ENCODE peak calls at places on chromosome 11, in eight cellular contexts. One of them, this sample, is unnamed.
A peak's percentile ranks its signal among the peaks of the same experiment; 100 is the strongest.

GRCh38 chr11:75276696-75277095 is 36.1 kb downstream of the TPBGL start:
- DNase-seq in mucosa of descending colon: no peak
- DNase-seq in astrocyte of the spinal cord: no peak
- DNase-seq in psoas muscle: no peak
- DNase-seq in colonic mucosa: no peak
- DNase-seq in uterus: peak; percentile 4
- DNase-seq in aorta: peak; percentile 17
- DNase-seq in right lobe of liver: no peak
- DNase-seq in this sample: no peak

GRCh38 chr11:75505966-75506692 is 19.6 kb downstream of the GDPD5 start:
- DNase-seq in psoas muscle: no peak
- DNase-seq in colonic mucosa: no peak
- DNase-seq in astrocyte of the spinal cord: no peak
- DNase-seq in right lobe of liver: no peak
- DNase-seq in uterus: peak; percentile 51
- DNase-seq in aorta: no peak
- DNase-seq in mucosa of descending colon: no peak
- DNase-seq in this sample: no peak

GRCh38 chr11:257766-258493 is 20.3 kb upstream of the NLRP6 start:
- DNase-seq in psoas muscle: no peak
- DNase-seq in uterus: no peak
- DNase-seq in astrocyte of the spinal cord: no peak
- DNase-seq in aorta: no peak
- DNase-seq in colonic mucosa: no peak
- DNase-seq in mucosa of descending colon: no peak
- DNase-seq in right lobe of liver: no peak
- DNase-seq in this sample: no peak

GRCh38 chr11:77269484-77270123 is 31.9 kb downstream of the GDPD4 start:
- DNase-seq in aorta: no peak
- DNase-seq in psoas muscle: no peak
- DNase-seq in colonic mucosa: no peak
- DNase-seq in right lobe of liver: no peak
- DNase-seq in uterus: no peak
- DNase-seq in mucosa of descending colon: no peak
- DNase-seq in astrocyte of the spinal cord: peak; percentile 20
- DNase-seq in this sample: no peak

GRCh38 chr11:61744609-61745156 is 7.8 kb upstream of the MYRF start:
- DNase-seq in mucosa of descending colon: no peak
- DNase-seq in astrocyte of the spinal cord: no peak
- DNase-seq in psoas muscle: no peak
- DNase-seq in uterus: no peak
- DNase-seq in right lobe of liver: no peak
- DNase-seq in aorta: no peak
- DNase-seq in colonic mucosa: no peak
- DNase-seq in this sample: no peak

GRCh38 chr11:11421509-11421908 is 68.5 kb upstream of the CSNK2A3 start:
- DNase-seq in psoas muscle: no peak
- DNase-seq in mucosa of descending colon: no peak
- DNase-seq in astrocyte of the spinal cord: no peak
- DNase-seq in right lobe of liver: no peak
- DNase-seq in aorta: no peak
- DNase-seq in colonic mucosa: no peak
- DNase-seq in uterus: no peak
- DNase-seq in this sample: no peak

GRCh38 chr11:35265755-35266454 is 126.9 kb downstream of the CD44 start:
- DNase-seq in astrocyte of the spinal cord: no peak
- DNase-seq in colonic mucosa: no peak
- DNase-seq in right lobe of liver: no peak
- DNase-seq in aorta: no peak
- DNase-seq in uterus: no peak
- DNase-seq in mucosa of descending colon: no peak
- DNase-seq in psoas muscle: no peak
- DNase-seq in this sample: no peak

GRCh38 chr11:42249956-42250355 is 790.5 kb upstream of the LRRC4C start:
- DNase-seq in colonic mucosa: no peak
- DNase-seq in aorta: no peak
- DNase-seq in right lobe of liver: no peak
- DNase-seq in mucosa of descending colon: no peak
- DNase-seq in astrocyte of the spinal cord: no peak
- DNase-seq in uterus: no peak
- DNase-seq in psoas muscle: no peak
- DNase-seq in this sample: no peak

GRCh38 chr11:27532652-27533325 is 26.2 kb upstream of the LIN7C start:
- DNase-seq in colonic mucosa: no peak
- DNase-seq in uterus: no peak
- DNase-seq in mucosa of descending colon: no peak
- DNase-seq in astrocyte of the spinal cord: peak; percentile 1
- DNase-seq in aorta: no peak
- DNase-seq in psoas muscle: no peak
- DNase-seq in right lobe of liver: no peak
- DNase-seq in this sample: no peak

GRCh38 chr11:36569095-36569494 is 1.3 kb downstream of the RAG1 start:
- DNase-seq in psoas muscle: no peak
- DNase-seq in colonic mucosa: no peak
- DNase-seq in right lobe of liver: no peak
- DNase-seq in mucosa of descending colon: no peak
- DNase-seq in uterus: no peak
- DNase-seq in aorta: no peak
- DNase-seq in astrocyte of the spinal cord: no peak
- DNase-seq in this sample: no peak

GRCh38 chr11:8060801-8061554 is 20.0 kb upstream of the TUB start:
- DNase-seq in mucosa of descending colon: no peak
- DNase-seq in uterus: no peak
- DNase-seq in right lobe of liver: no peak
- DNase-seq in psoas muscle: no peak
- DNase-seq in colonic mucosa: no peak
- DNase-seq in aorta: no peak
- DNase-seq in astrocyte of the spinal cord: peak; percentile 43
- DNase-seq in this sample: no peak

GRCh38 chr11:8693555-8693954 is 11.0 kb downstream of the RPL27A start:
- DNase-seq in psoas muscle: no peak
- DNase-seq in mucosa of descending colon: no peak
- DNase-seq in aorta: no peak
- DNase-seq in astrocyte of the spinal cord: no peak
- DNase-seq in uterus: no peak
- DNase-seq in colonic mucosa: no peak
- DNase-seq in right lobe of liver: no peak
- DNase-seq in this sample: peak; percentile 83

GRCh38 chr11:92163879-92164278 is 60.7 kb upstream of the FAT3 start:
- DNase-seq in mucosa of descending colon: no peak
- DNase-seq in uterus: no peak
- DNase-seq in astrocyte of the spinal cord: no peak
- DNase-seq in aorta: no peak
- DNase-seq in colonic mucosa: no peak
- DNase-seq in right lobe of liver: no peak
- DNase-seq in psoas muscle: no peak
- DNase-seq in this sample: no peak

GRCh38 chr11:118560806-118561205 is 4.9 kb downstream of the IFT46 start:
- DNase-seq in right lobe of liver: no peak
- DNase-seq in colonic mucosa: no peak
- DNase-seq in uterus: no peak
- DNase-seq in mucosa of descending colon: no peak
- DNase-seq in astrocyte of the spinal cord: no peak
- DNase-seq in psoas muscle: no peak
- DNase-seq in aorta: no peak
- DNase-seq in this sample: peak; percentile 13

GRCh38 chr11:101759771-101760450 is 154.9 kb upstream of the CEP126 start:
- DNase-seq in colonic mucosa: no peak
- DNase-seq in mucosa of descending colon: no peak
- DNase-seq in uterus: no peak
- DNase-seq in psoas muscle: no peak
- DNase-seq in astrocyte of the spinal cord: no peak
- DNase-seq in aorta: no peak
- DNase-seq in right lobe of liver: no peak
- DNase-seq in this sample: no peak

GRCh38 chr11:123166095-123166559 is 28.9 kb downstream of the CLMP start:
- DNase-seq in colonic mucosa: peak; percentile 53
- DNase-seq in astrocyte of the spinal cord: peak; percentile 77
- DNase-seq in uterus: peak; percentile 75
- DNase-seq in mucosa of descending colon: no peak
- DNase-seq in aorta: no peak
- DNase-seq in psoas muscle: no peak
- DNase-seq in right lobe of liver: peak; percentile 17
- DNase-seq in this sample: no peak

GRCh38 chr11:39365809-39366436 is 2093.5 kb downstream of the LRRC4C start:
- DNase-seq in mucosa of descending colon: no peak
- DNase-seq in colonic mucosa: no peak
- DNase-seq in astrocyte of the spinal cord: peak; percentile 17
- DNase-seq in psoas muscle: no peak
- DNase-seq in aorta: no peak
- DNase-seq in right lobe of liver: no peak
- DNase-seq in uterus: no peak
- DNase-seq in this sample: no peak

GRCh38 chr11:134261626-134262488 is 8.5 kb downstream of the ACAD8 start:
- DNase-seq in astrocyte of the spinal cord: peak; percentile 10
- DNase-seq in psoas muscle: no peak
- DNase-seq in colonic mucosa: no peak
- DNase-seq in mucosa of descending colon: no peak
- DNase-seq in right lobe of liver: no peak
- DNase-seq in aorta: no peak
- DNase-seq in uterus: no peak
- DNase-seq in this sample: no peak

GRCh38 chr11:7536102-7536501 is 22.3 kb downstream of the PPFIBP2 start:
- DNase-seq in right lobe of liver: no peak
- DNase-seq in uterus: no peak
- DNase-seq in psoas muscle: no peak
- DNase-seq in colonic mucosa: peak; percentile 56
- DNase-seq in astrocyte of the spinal cord: no peak
- DNase-seq in aorta: no peak
- DNase-seq in mucosa of descending colon: no peak
- DNase-seq in this sample: peak; percentile 46

GRCh38 chr11:20865161-20865560 is 195.8 kb downstream of the NELL1 start:
- DNase-seq in psoas muscle: no peak
- DNase-seq in right lobe of liver: no peak
- DNase-seq in aorta: no peak
- DNase-seq in mucosa of descending colon: no peak
- DNase-seq in colonic mucosa: no peak
- DNase-seq in uterus: no peak
- DNase-seq in astrocyte of the spinal cord: no peak
- DNase-seq in this sample: no peak

GRCh38 chr11:22703040-22703439 is 36.6 kb downstream of the GAS2 start:
- DNase-seq in aorta: no peak
- DNase-seq in mucosa of descending colon: no peak
- DNase-seq in astrocyte of the spinal cord: peak; percentile 86
- DNase-seq in psoas muscle: no peak
- DNase-seq in right lobe of liver: no peak
- DNase-seq in uterus: no peak
- DNase-seq in colonic mucosa: peak; percentile 36
- DNase-seq in this sample: no peak

GRCh38 chr11:48001438-48002021 is 21.2 kb downstream of the PTPRJ start:
- DNase-seq in psoas muscle: no peak
- DNase-seq in mucosa of descending colon: no peak
- DNase-seq in right lobe of liver: peak; percentile 69
- DNase-seq in astrocyte of the spinal cord: peak; percentile 90
- DNase-seq in colonic mucosa: no peak
- DNase-seq in uterus: no peak
- DNase-seq in aorta: peak; percentile 51
- DNase-seq in this sample: no peak

GRCh38 chr11:16960250-16960649 is 54.0 kb downstream of the PLEKHA7 start:
- DNase-seq in uterus: no peak
- DNase-seq in psoas muscle: no peak
- DNase-seq in colonic mucosa: no peak
- DNase-seq in mucosa of descending colon: no peak
- DNase-seq in right lobe of liver: no peak
- DNase-seq in aorta: no peak
- DNase-seq in astrocyte of the spinal cord: no peak
- DNase-seq in this sample: no peak
- H3K4me3 ChIP-seq in uterus: no peak overlapping the region
- H3K4me3 ChIP-seq in psoas muscle: no peak overlapping the region
- H3K4me3 ChIP-seq in colonic mucosa: no peak overlapping the region
- H3K4me3 ChIP-seq in mucosa of descending colon: no peak overlapping the region
- H3K4me3 ChIP-seq in right lobe of liver: no peak overlapping the region
- H3K4me3 ChIP-seq in aorta: no peak overlapping the region
- H3K4me3 ChIP-seq in astrocyte of the spinal cord: no peak overlapping the region
- H3K4me3 ChIP-seq in this sample: no peak overlapping the region

GRCh38 chr11:103994111-103994510 is 42.3 kb upstream of the DDI1 start:
- DNase-seq in uterus: no peak
- DNase-seq in mucosa of descending colon: no peak
- DNase-seq in astrocyte of the spinal cord: no peak
- DNase-seq in right lobe of liver: no peak
- DNase-seq in aorta: no peak
- DNase-seq in psoas muscle: no peak
- DNase-seq in colonic mucosa: no peak
- DNase-seq in this sample: no peak
- H3K4me3 ChIP-seq in uterus: no peak overlapping the region
- H3K4me3 ChIP-seq in mucosa of descending colon: no peak overlapping the region
- H3K4me3 ChIP-seq in astrocyte of the spinal cord: no peak overlapping the region
- H3K4me3 ChIP-seq in right lobe of liver: no peak overlapping the region
- H3K4me3 ChIP-seq in aorta: no peak overlapping the region
- H3K4me3 ChIP-seq in psoas muscle: no peak overlapping the region
- H3K4me3 ChIP-seq in colonic mucosa: no peak overlapping the region
- H3K4me3 ChIP-seq in this sample: no peak overlapping the region

GRCh38 chr11:86511086-86511551 is 136.4 kb downstream of the CCDC81 start:
- DNase-seq in aorta: no peak
- DNase-seq in uterus: no peak
- DNase-seq in right lobe of liver: no peak
- DNase-seq in astrocyte of the spinal cord: peak; percentile 79
- DNase-seq in mucosa of descending colon: no peak
- DNase-seq in colonic mucosa: peak; percentile 35
- DNase-seq in psoas muscle: no peak
- DNase-seq in this sample: no peak
- H3K4me3 ChIP-seq in aorta: no peak overlapping the region
- H3K4me3 ChIP-seq in uterus: no peak overlapping the region
- H3K4me3 ChIP-seq in right lobe of liver: no peak overlapping the region
- H3K4me3 ChIP-seq in astrocyte of the spinal cord: no peak overlapping the region
- H3K4me3 ChIP-seq in mucosa of descending colon: no peak overlapping the region
- H3K4me3 ChIP-seq in colonic mucosa: no peak overlapping the region
- H3K4me3 ChIP-seq in psoas muscle: no peak overlapping the region
- H3K4me3 ChIP-seq in this sample: no peak overlapping the region

DNA sequence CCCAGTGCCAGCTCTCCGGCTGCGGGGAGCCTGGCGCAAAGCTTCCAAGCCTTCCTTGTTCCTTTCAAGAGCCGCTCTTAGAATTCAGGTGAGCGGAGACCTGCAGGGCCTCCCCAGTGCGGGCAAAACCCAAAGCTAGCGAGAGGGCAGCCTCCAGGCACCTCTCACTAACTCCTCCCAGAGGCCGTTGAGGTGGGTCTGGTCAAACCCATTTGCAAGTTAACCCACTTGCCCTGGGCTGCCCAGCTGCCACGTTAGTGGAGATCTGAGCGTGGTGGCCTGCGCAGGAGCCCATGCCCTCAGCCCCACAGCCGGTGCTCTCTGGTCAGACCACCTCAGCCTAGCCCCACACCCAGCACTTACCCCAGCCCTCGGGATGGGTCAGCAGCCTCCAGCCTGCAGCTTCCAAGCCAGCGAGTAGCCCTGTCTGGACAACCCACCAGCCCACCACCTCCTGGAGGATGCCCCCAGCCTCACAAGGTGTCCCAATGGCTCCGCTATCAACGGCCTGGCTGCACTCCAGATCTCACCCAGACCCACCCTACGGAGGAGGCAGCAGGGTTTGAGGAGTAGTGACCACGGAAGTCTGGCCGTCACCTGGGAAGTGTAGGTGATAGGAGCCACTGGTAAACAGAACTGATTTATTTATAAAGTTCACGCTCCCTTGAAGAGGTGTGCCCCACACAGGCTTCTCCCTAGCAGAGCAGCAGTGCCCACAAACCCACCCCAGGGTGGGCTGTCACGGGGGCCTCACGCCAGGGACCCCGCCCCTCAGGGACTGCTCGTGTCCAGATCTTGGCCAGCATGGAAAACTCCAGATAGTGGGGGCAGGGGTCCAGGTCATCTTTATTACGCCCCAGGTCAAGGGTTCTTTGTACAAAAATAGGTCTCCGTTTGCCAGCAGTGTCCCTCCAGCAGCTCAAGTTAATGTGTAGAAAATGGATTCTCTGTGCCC is 2.2 kb downstream of the ASCL2 start:
- DNase-seq in mucosa of descending colon: peak; percentile 52
- DNase-seq in psoas muscle: peak; percentile 26
- DNase-seq in colonic mucosa: no peak
- DNase-seq in astrocyte of the spinal cord: no peak
- DNase-seq in uterus: peak; percentile 17
- DNase-seq in aorta: no peak
- DNase-seq in right lobe of liver: peak; percentile 55
- DNase-seq in this sample: peak; percentile 82
- H3K4me3 ChIP-seq in mucosa of descending colon: no peak overlapping the region
- H3K4me3 ChIP-seq in psoas muscle: peak overlapping the region; percentile 46
- H3K4me3 ChIP-seq in colonic mucosa: peak overlapping the region; percentile 30
- H3K4me3 ChIP-seq in astrocyte of the spinal cord: no peak overlapping the region
- H3K4me3 ChIP-seq in uterus: no peak overlapping the region
- H3K4me3 ChIP-seq in aorta: no peak overlapping the region
- H3K4me3 ChIP-seq in right lobe of liver: no peak overlapping the region
- H3K4me3 ChIP-seq in this sample: no peak overlapping the region